ENCODE peak calls at places on chromosomes 12 and 14, in ten cellular contexts. J, X, S, H, K, Z, M, D, L and T are unnamed samples. For H3K4me1, the result is how much of the 10 kb centered on the place peaks cover.

GRCh38 chr14:95183532-95184412 is 26.4 kb upstream of the DICER1 start:
- DNase-seq in J (no peak), X (no peak), S (no peak), H (no peak), K (no peak), Z (no peak), M (no peak), D (no peak), L (no peak), T (no peak)

GRCh38 chr12:121872546-121873223 is 14.0 kb upstream of the HPD start:
- DNase-seq in J (no peak), X (no peak), S (peak), H (no peak), K (peak), Z (peak), M (no peak), D (no peak), L (peak), T (peak)

GRCh38 chr14:73591690-73592448 is at the start of gene ACOT4:
- DNase-seq in J (peak), X (peak), S (peak), H (peak), K (peak), Z (peak), M (peak), D (no peak), L (peak), T (peak)

GRCh38 chr14:89237923-89238529 is 179.0 kb downstream of the FOXN3 start:
- DNase-seq in J (no peak), X (no peak), S (no peak), H (no peak), K (no peak), Z (peak), M (peak), D (no peak), L (peak), T (no peak)

GRCh38 chr12:124352257-124352656 is 57.4 kb downstream of the RFLNA start:
- DNase-seq in J (no peak), X (no peak), S (no peak), H (no peak), K (no peak), Z (no peak), M (no peak), D (no peak), L (no peak), T (no peak)

GRCh38 chr12:87376722-87377121 is 652.5 kb downstream of the C12orf50 start:
- DNase-seq in J (no peak), X (no peak), S (no peak), H (no peak), K (no peak), Z (peak), M (no peak), D (no peak), L (no peak), T (no peak)

GRCh38 chr14:91693342-91693741 is 38.5 kb downstream of the CATSPERB start:
- DNase-seq in J (no peak), X (no peak), S (no peak), H (no peak), K (no peak), Z (peak), M (no peak), D (no peak), L (no peak), T (no peak)

GRCh38 chr14:75205586-75205985 is 29.2 kb upstream of the TMED10 start:
- DNase-seq in J (no peak), X (no peak), S (no peak), H (no peak), K (no peak), Z (peak), M (peak), D (no peak), L (no peak), T (peak)

GRCh38 chr12:54701940-54702592 is 53.9 kb upstream of the DCD start:
- DNase-seq in J (peak), X (no peak), S (no peak), H (no peak), K (no peak), Z (peak), M (peak), D (peak), L (peak), T (peak)

GRCh38 chr12:5945071-5946008 is at the start of gene ANO2:
- DNase-seq in J (no peak), X (no peak), S (no peak), H (no peak), K (no peak), Z (no peak), M (peak), D (no peak), L (peak), T (no peak)

GRCh38 chr12:75714462-75715322 is 203.3 kb upstream of the KRR1 start:
- DNase-seq in J (no peak), X (no peak), S (no peak), H (no peak), K (no peak), Z (peak), M (peak), D (no peak), L (no peak), T (peak)

GRCh38 chr12:9669019-9669326 is 540 bp upstream of the CLEC2D start:
- DNase-seq in J (no peak), X (no peak), S (no peak), H (no peak), K (no peak), Z (no peak), M (no peak), D (peak), L (no peak), T (no peak)

GRCh38 chr12:27400856-27401255 is 45.7 kb upstream of the SMCO2 start:
- DNase-seq in J (no peak), X (no peak), S (no peak), H (no peak), K (no peak), Z (no peak), M (no peak), D (no peak), L (no peak), T (no peak)

GRCh38 chr12:67645571-67645970 is 3.0 kb upstream of the DYRK2 start:
- DNase-seq in J (no peak), X (no peak), S (no peak), H (no peak), K (no peak), Z (peak), M (no peak), D (no peak), L (no peak), T (peak)

GRCh38 chr14:64465208-64465821 is at the start of gene AKAP5:
- DNase-seq in J (peak), X (peak), S (peak), H (peak), K (peak), Z (no peak), M (peak), D (peak), L (peak), T (peak)

GRCh38 chr12:15216036-15216889 is 5.0 kb downstream of the RERG start:
- DNase-seq in J (no peak), X (no peak), S (no peak), H (no peak), K (no peak), Z (no peak), M (no peak), D (no peak), L (no peak), T (no peak)

GRCh38 chr12:75632452-75632851 is 121.0 kb upstream of the KRR1 start:
- DNase-seq in J (no peak), X (no peak), S (no peak), H (no peak), K (no peak), Z (no peak), M (peak), D (no peak), L (no peak), T (no peak)

GRCh38 chr12:132986001-132986884 is at the start of gene ZNF26:
- DNase-seq in J (peak), X (peak), S (peak), H (peak), K (peak), Z (peak), M (peak), D (peak), L (peak), T (peak)

GRCh38 chr12:131222271-131223139 is 268.8 kb downstream of the ADGRD1 start:
- DNase-seq in J (no peak), X (no peak), S (no peak), H (no peak), K (no peak), Z (no peak), M (peak), D (no peak), L (no peak), T (no peak)

GRCh38 chr14:98952595-98953325 is 319.2 kb downstream of the BCL11B start:
- DNase-seq in J (peak), X (no peak), S (no peak), H (peak), K (no peak), Z (peak), M (peak), D (no peak), L (no peak), T (peak)

GRCh38 chr14:75577724-75578098 is 709 bp upstream of the FLVCR2 start:
- DNase-seq in J (peak), X (peak), S (peak), H (peak), K (peak), Z (peak), M (peak), D (peak), L (peak), T (peak)

GRCh38 chr12:40158592-40159111 is 52.8 kb upstream of the SLC2A13 start:
- DNase-seq in J (no peak), X (no peak), S (no peak), H (no peak), K (peak), Z (peak), M (no peak), D (no peak), L (no peak), T (no peak)

GRCh38 chr14:77323571-77323970 is 2.7 kb downstream of the GSTZ1 start:
- DNase-seq in J (no peak), X (no peak), S (no peak), H (no peak), K (no peak), Z (no peak), M (no peak), D (no peak), L (no peak), T (no peak)

GRCh38 chr14:77327111-77327510 is 6.3 kb downstream of the GSTZ1 start:
- DNase-seq in J (no peak), X (no peak), S (no peak), H (no peak), K (no peak), Z (no peak), M (no peak), D (no peak), L (no peak), T (no peak)

GRCh38 chr14:77325746-77326094 is 4.9 kb downstream of the GSTZ1 start:
- DNase-seq in J (no peak), X (no peak), S (no peak), H (no peak), K (no peak), Z (no peak), M (no peak), D (no peak), L (no peak), T (no peak)

GRCh38 chr14:77324289-77324688 is 3.5 kb downstream of the GSTZ1 start:
- DNase-seq in J (no peak), X (no peak), S (no peak), H (no peak), K (no peak), Z (no peak), M (no peak), D (no peak), L (no peak), T (no peak)

GRCh38 chr14:77324816-77325745 is 4.2 kb downstream of the GSTZ1 start:
- DNase-seq in J (no peak), X (no peak), S (no peak), H (no peak), K (no peak), Z (no peak), M (no peak), D (no peak), L (no peak), T (no peak)
- H3K4me1 ChIP-seq in J (under half), X (under half), S (under half), H (under half), K (under half), Z (under half), M (under half), D (under half), L (under half), T (under half)

DNA sequence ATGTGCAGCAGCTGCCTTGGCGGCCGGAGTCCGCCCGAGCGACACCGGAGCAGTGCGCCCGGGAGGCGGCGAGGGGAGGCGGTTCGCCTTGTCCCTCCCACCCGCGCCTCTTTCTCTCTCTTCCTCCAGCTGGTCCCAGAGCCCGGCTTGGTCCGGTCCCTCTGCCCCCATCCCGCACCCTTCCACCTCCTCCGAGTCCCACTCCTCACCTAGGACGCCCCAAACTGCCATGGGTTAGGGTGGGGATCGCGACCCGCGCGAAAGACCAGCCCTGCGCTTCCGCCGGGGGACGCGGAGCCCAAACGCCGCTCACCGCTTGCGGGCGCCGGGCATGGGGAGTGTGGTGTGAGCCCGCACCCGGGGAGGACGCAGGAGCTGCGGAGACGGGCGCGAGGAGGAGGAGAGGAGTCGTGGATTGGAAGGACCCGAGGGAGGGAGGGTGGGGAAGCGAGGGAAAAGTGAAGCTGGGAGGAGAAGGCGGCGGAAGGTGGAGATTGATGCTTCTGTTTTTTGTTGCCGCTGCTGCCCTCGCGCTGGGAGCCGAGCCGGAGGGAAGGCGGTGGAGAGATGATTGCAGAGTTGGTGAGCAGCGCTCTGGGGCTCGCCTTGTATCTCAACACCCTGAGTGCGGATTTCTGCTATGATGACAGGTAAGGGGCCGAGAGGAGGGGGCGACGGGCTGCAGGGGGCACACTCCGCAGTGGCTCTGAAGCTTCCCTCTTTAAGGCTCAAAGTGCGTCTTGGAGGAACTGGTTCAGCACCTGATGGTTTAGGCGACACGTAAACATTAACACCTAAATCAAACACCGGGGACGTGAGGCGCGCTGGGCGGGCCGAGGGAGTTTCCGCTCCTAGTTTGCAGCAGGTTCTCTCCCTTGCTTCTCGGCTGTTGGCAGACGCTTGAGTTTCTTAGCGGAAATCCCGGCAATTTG is 580 bp downstream of the TMTC2 start:
- DNase-seq in J (peak), X (peak), S (peak), H (peak), K (peak), Z (peak), M (peak), D (peak), L (no peak), T (peak)
- TF ChIP-seq CTCF in J (no peak), X (no peak), S (no peak), H (no peak), K (no peak), Z (no peak), M (no peak), D (no peak), L (no peak), T (no peak)

DNA sequence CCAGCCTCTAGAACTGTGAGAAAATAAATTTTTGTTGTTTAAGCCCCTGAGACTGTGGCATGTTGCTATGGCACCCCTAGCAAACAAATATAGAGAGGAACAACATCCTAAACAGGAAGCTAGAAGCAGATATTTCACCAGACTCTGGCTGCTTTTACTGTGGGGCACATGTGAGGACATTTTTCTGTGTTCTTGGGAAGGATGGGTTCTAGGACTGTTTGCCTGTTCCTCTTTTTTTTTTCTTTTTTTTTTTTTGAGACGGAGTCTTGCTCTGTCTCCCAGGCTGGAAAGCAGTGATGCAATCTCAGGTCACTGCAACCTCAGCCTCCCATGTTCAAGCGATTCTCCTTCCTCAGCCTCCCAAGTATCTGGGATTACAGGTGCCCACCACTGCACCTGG is 4.3 kb upstream of the HRK start:
- DNase-seq in J (no peak), X (no peak), S (no peak), H (no peak), K (no peak), Z (no peak), M (no peak), D (peak), L (no peak), T (no peak)
- H3K27ac ChIP-seq in J (no peak), X (no peak), S (no peak), H (no peak), K (no peak), Z (no peak), M (no peak), D (no peak), L (no peak), T (no peak)

GRCh38 chr14:101835566-101835965 is 74.1 kb downstream of the PPP2R5C start:
- DNase-seq in J (no peak), X (no peak), S (no peak), H (no peak), K (no peak), Z (no peak), M (no peak), D (no peak), L (no peak), T (no peak)
- H3K4me1 ChIP-seq in J (under half), X (under half), S (half or more), H (under half), K (under half), Z (under half), M (under half), D (half or more), L (half or more), T (under half)

GRCh38 chr14:70808023-70808401 is 1.3 kb downstream of the MAP3K9 start:
- DNase-seq in J (peak), X (peak), S (peak), H (no peak), K (peak), Z (no peak), M (peak), D (peak), L (peak), T (no peak)

GRCh38 chr14:70804556-70805162 is 4.7 kb downstream of the MAP3K9 start:
- DNase-seq in J (no peak), X (no peak), S (no peak), H (no peak), K (no peak), Z (no peak), M (no peak), D (no peak), L (no peak), T (peak)

GRCh38 chr14:70801836-70802235 is 7.5 kb downstream of the MAP3K9 start:
- DNase-seq in J (no peak), X (no peak), S (no peak), H (no peak), K (no peak), Z (no peak), M (no peak), D (no peak), L (no peak), T (no peak)

GRCh38 chr14:70802379-70802778 is 6.9 kb downstream of the MAP3K9 start:
- DNase-seq in J (no peak), X (no peak), S (no peak), H (no peak), K (no peak), Z (no peak), M (no peak), D (no peak), L (no peak), T (no peak)

GRCh38 chr14:70803321-70804110 is 5.8 kb downstream of the MAP3K9 start:
- DNase-seq in J (no peak), X (no peak), S (no peak), H (no peak), K (no peak), Z (no peak), M (no peak), D (peak), L (no peak), T (no peak)
- TF ChIP-seq CTCF in J (no peak), X (no peak), S (no peak), H (no peak), K (no peak), Z (no peak), M (no peak), D (no peak), L (no peak), T (no peak)